ENCODE peak calls at places on chromosome 1, in four cellular contexts. E, X, A and M are unnamed samples.
A peak's percentile ranks its signal among the peaks of the same experiment; 100 is the strongest.

GRCh38 chr1:95301091-95301490 is 67.1 kb downstream of the RWDD3 start:
- DNase-seq in E (no peak), X (no peak), A (no peak), M (no peak)

GRCh38 chr1:118082984-118083383 is 102.0 kb downstream of the SPAG17 start:
- DNase-seq in E (no peak), X (no peak), A (no peak), M (no peak)

GRCh38 chr1:239718997-239719628 is 332.7 kb downstream of the CHRM3 start:
- DNase-seq in E (no peak), X (no peak), A (no peak), M (no peak)

GRCh38 chr1:151549199-151549598 is 9.1 kb downstream of the TUFT1 start:
- DNase-seq in E (peak; percentile 20), X (no peak), A (no peak), M (no peak)

GRCh38 chr1:239274242-239274830 is 112.0 kb upstream of the CHRM3 start:
- DNase-seq in E (no peak), X (no peak), A (no peak), M (no peak)

GRCh38 chr1:1550591-1551432 is 10.4 kb upstream of the TMEM240 start:
- DNase-seq in E (peak; percentile 57), X (peak; percentile 36), A (no peak), M (no peak)

GRCh38 chr1:209688746-209689234 is 13.6 kb downstream of the G0S2 start:
- DNase-seq in E (peak; percentile 89), X (peak; percentile 52), A (no peak), M (no peak)

GRCh38 chr1:230792691-230793462 is 45.7 kb downstream of the CAPN9 start:
- DNase-seq in E (peak; percentile 20), X (peak; percentile 11), A (peak; percentile 33), M (no peak)

GRCh38 chr1:228464487-228464983 is 22.6 kb upstream of the RNF187 start:
- DNase-seq in E (peak; percentile 85), X (peak; percentile 81), A (peak; percentile 84), M (peak; percentile 85)

GRCh38 chr1:155794605-155795265 is 62.3 kb downstream of the GON4L start:
- DNase-seq in E (peak; percentile 86), X (peak; percentile 76), A (no peak), M (no peak)

GRCh38 chr1:208146650-208147049 is 97.5 kb downstream of the PLXNA2 start:
- DNase-seq in E (no peak), X (no peak), A (no peak), M (no peak)

GRCh38 chr1:118184737-118185082 is 318 bp downstream of the SPAG17 start:
- DNase-seq in E (no peak), X (no peak), A (no peak), M (peak; percentile 0)

GRCh38 chr1:219629481-219629880 is 16.6 kb upstream of the ZC3H11B start:
- DNase-seq in E (no peak), X (no peak), A (no peak), M (no peak)

GRCh38 chr1:36108314-36108713 is 16.7 kb downstream of the COL8A2 start:
- DNase-seq in E (peak; percentile 13), X (no peak), A (no peak), M (no peak)

GRCh38 chr1:115969509-115969908 is 6.8 kb upstream of the SLC22A15 start:
- DNase-seq in E (peak; percentile 2), X (no peak), A (peak; percentile 68), M (no peak)

GRCh38 chr1:34779526-34779925 is 1.5 kb upstream of the GJB3 start:
- DNase-seq in E (no peak), X (no peak), A (no peak), M (no peak)

GRCh38 chr1:164794310-164794709 is 235.3 kb downstream of the PBX1 start:
- DNase-seq in E (peak; percentile 93), X (peak; percentile 94), A (no peak), M (no peak)

GRCh38 chr1:94095112-94095637 is 25.8 kb downstream of the ABCA4 start:
- DNase-seq in E (peak; percentile 43), X (peak; percentile 95), A (no peak), M (no peak)

GRCh38 chr1:164858233-164858632 is 299.2 kb downstream of the PBX1 start:
- DNase-seq in E (no peak), X (no peak), A (no peak), M (no peak)

GRCh38 chr1:34127006-34128000 is 37.7 kb downstream of the CSMD2 start:
- DNase-seq in E (no peak), X (no peak), A (peak; percentile 36), M (no peak)

GRCh38 chr1:113226118-113226517 is 153.1 kb downstream of the LRIG2 start:
- DNase-seq in E (no peak), X (no peak), A (no peak), M (no peak)

GRCh38 chr1:208654241-208654640 is 410.1 kb upstream of the PLXNA2 start:
- DNase-seq in E (peak; percentile 21), X (no peak), A (no peak), M (peak; percentile 21)

GRCh38 chr1:51768971-51769601 is 109.4 kb downstream of the NRDC start:
- DNase-seq in E (peak; percentile 72), X (peak; percentile 80), A (no peak), M (peak; percentile 14)

GRCh38 chr1:147264158-147264768 is 21.8 kb downstream of the CHD1L start:
- DNase-seq in E (peak; percentile 27), X (peak; percentile 82), A (no peak), M (no peak)

GRCh38 chr1:171796592-171796991 is 15.1 kb downstream of the METTL13 start:
- DNase-seq in E (no peak), X (no peak), A (no peak), M (no peak)

GRCh38 chr1:171792656-171793055 is 11.2 kb downstream of the METTL13 start:
- DNase-seq in E (no peak), X (no peak), A (no peak), M (no peak)

GRCh38 chr1:171794085-171794484 is 12.6 kb downstream of the METTL13 start:
- DNase-seq in E (peak; percentile 72), X (peak; percentile 85), A (no peak), M (no peak)

GRCh38 chr1:171790318-171790717 is 8.9 kb downstream of the METTL13 start:
- DNase-seq in E (no peak), X (no peak), A (no peak), M (no peak)

GRCh38 chr1:171793656-171794055 is 12.2 kb downstream of the METTL13 start:
- DNase-seq in E (no peak), X (peak; percentile 23), A (no peak), M (no peak)
- H3K4me2 ChIP-seq in E (no peak overlapping the region), X (no peak overlapping the region), A (no peak overlapping the region), M (no peak overlapping the region)

GRCh38 chr1:10897981-10898728 is 101.7 kb upstream of the CASZ1 start:
- DNase-seq in E (no peak), X (no peak), A (no peak), M (no peak)
- H4K91ac ChIP-seq in E (no peak overlapping the region), X (no peak overlapping the region), A (peak overlapping the region; percentile 38), M (no peak overlapping the region)

DNA sequence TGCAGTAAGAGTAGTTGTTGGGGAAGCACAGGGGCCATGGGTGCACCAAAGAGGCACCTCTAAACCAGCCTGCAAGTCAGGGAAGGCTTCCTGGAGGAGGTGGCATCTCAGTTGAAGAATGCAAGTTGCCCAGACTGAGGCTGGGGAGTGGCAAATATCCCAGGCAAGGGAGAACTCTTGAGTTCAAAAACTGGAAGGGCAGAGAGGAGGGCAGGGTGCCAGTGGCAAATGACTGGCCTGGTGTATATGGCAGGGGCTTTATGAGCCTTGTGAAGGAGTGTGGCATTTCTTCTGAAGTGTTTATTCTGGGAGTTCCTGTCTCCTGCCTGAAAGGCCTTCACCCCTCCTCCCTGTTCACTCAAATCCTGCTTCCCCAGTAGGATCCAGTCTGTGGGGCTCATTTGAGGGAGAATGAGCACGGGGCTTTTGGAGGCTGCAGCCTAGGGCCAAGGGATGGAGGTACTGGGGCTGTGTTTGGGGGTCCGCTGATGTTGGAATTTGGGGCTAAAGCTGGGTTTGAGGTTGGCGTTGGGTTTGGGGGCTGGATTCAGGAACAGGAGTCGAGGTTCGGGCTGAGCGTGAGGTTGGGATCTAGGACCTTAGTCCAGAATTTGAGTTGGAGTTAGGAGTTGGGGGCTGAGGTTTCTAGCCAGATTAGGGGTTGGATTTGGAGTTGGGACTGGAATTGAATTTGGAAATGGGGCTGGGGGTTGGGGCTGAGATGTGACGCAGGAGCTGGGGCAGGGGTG is at the start of gene TMEM125:
- DNase-seq in E (no peak), X (no peak), A (no peak), M (no peak)
- H3K4me2 ChIP-seq in E (peak within 1 kb of the TSS; percentile 16), X (no peak within 1 kb of the TSS), A (peak within 1 kb of the TSS; percentile 94), M (peak within 1 kb of the TSS; percentile 70)

GRCh38 chr1:182617734-182618288 is 13.6 kb upstream of the RGS16 start:
- DNase-seq in E (peak; percentile 58), X (peak; percentile 10), A (no peak), M (no peak)
- H4K91ac ChIP-seq in E (no peak overlapping the region), X (no peak overlapping the region), A (no peak overlapping the region), M (no peak overlapping the region)

GRCh38 chr1:26550946-26551345 is 21.4 kb downstream of the RPS6KA1 start:
- DNase-seq in E (no peak), X (no peak), A (no peak), M (no peak)
- H3K4me2 ChIP-seq in E (no peak overlapping the region), X (no peak overlapping the region), A (no peak overlapping the region), M (no peak overlapping the region)

GRCh38 chr1:85244271-85245053 is 15.0 kb downstream of the C1orf52 start:
- DNase-seq in E (peak; percentile 69), X (peak; percentile 48), A (no peak), M (no peak)
- H4K91ac ChIP-seq in E (no peak overlapping the region), X (peak overlapping the region; percentile 40), A (no peak overlapping the region), M (no peak overlapping the region)

GRCh38 chr1:50126962-50127715 is 18.4 kb downstream of the ELAVL4 start:
- DNase-seq in E (no peak), X (no peak), A (no peak), M (no peak)
- H3K4me2 ChIP-seq in E (no peak overlapping the region), X (no peak overlapping the region), A (no peak overlapping the region), M (no peak overlapping the region)

GRCh38 chr1:12134716-12135115 is 32.1 kb upstream of the TNFRSF1B start:
- DNase-seq in E (no peak), X (no peak), A (no peak), M (no peak)
- H4K91ac ChIP-seq in E (peak overlapping the region; percentile 74), X (no peak overlapping the region), A (no peak overlapping the region), M (no peak overlapping the region)

DNA sequence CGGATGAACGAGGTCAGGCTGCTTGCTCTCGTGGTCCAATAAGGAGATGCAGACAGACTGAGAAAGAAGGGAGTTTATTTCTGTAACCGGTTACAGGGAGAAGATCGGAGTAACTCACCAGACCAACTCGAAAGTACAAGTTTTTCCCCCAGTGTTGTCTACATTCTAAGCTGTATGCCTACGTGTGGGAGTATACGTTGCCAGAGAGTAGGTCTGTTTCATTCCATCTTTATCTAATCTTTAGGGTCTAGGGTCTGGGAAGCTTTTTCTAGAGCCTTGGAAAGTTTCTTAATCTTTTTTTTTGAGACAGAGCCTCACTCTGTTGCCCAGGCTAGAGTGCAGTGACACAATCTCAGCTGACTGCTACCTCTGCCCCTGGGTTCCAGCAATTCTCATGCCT is 4.7 kb upstream of the PADI1 start:
- DNase-seq in E (no peak), X (no peak), A (no peak), M (no peak)
- H3K4me2 ChIP-seq in E (no peak overlapping the region), X (no peak overlapping the region), A (no peak overlapping the region), M (no peak overlapping the region)